ENCODE peak calls at places on chromosomes 13 and 19, in eight cellular contexts. O is mucosa of descending colon, V is K562, Q is right lobe of liver, D is activated B cell treated with CpG ODN at 0.5 μM for 24 hours, M is bronchial epithelial cell, Y is psoas muscle, L is RWPE1. C is an unnamed sample.

GRCh38 chr19:35940078-35940775 is 4.1 kb downstream of the LRFN3 start:
- DNase-seq in L (no peak), D (no peak), Y (no peak), Q (no peak), V (no peak), M (no peak), O (no peak), C (no peak)

GRCh38 chr13:112970552-112971287 is 1.7 kb downstream of the MCF2L start:
- DNase-seq in L (no peak), D (no peak), Y (peak; percentile 15), V (no peak), O (peak; percentile 35), M (no peak), Q (no peak), C (no peak)

GRCh38 chr13:30832845-30833332 is 73.2 kb upstream of the MEDAG start:
- DNase-seq in L (peak; percentile 77), D (no peak), M (peak; percentile 83), Q (peak; percentile 48), Y (peak; percentile 64), V (no peak), O (peak; percentile 92), C (peak; percentile 88)

GRCh38 chr19:41521860-41522555 is 54.0 kb upstream of the CEACAM21 start:
- DNase-seq in Y (peak; percentile 61), Q (peak; percentile 33), M (no peak), L (no peak), O (no peak), V (no peak), D (peak; percentile 59), C (no peak)

GRCh38 chr19:13824703-13825102 is 29.5 kb downstream of the ZSWIM4 start:
- DNase-seq in M (no peak), Q (no peak), O (no peak), V (no peak), D (no peak), L (no peak), Y (no peak), C (no peak)

GRCh38 chr13:29548722-29549446 is 46.6 kb downstream of the SLC7A1 start:
- DNase-seq in Y (no peak), V (no peak), D (no peak), O (no peak), Q (no peak), M (no peak), L (no peak), C (no peak)

GRCh38 chr13:18978447-18978846 is 203.2 kb downstream of the TUBA3C start:
- DNase-seq in L (no peak), O (no peak), Y (no peak), D (no peak), M (no peak), Q (no peak), V (no peak), C (no peak)

GRCh38 chr13:32228330-32229041 is 86.7 kb downstream of the ZAR1L start:
- DNase-seq in O (no peak), L (peak; percentile 4), Q (no peak), M (peak; percentile 37), V (no peak), Y (no peak), D (no peak), C (no peak)

GRCh38 chr13:107866007-107866665 is 349.2 kb downstream of the LIG4 start:
- DNase-seq in L (no peak), O (peak; percentile 37), Q (no peak), Y (no peak), V (peak; percentile 59), D (no peak), M (no peak), C (peak; percentile 76)

GRCh38 chr13:27868639-27869435 is 51.0 kb upstream of the PDX1 start:
- DNase-seq in D (no peak), V (no peak), M (peak; percentile 9), Q (no peak), O (no peak), Y (no peak), L (peak; percentile 20), C (no peak)

GRCh38 chr13:71359641-71360040 is 507.4 kb downstream of the DACH1 start:
- DNase-seq in V (no peak), L (no peak), M (peak; percentile 69), Y (no peak), Q (no peak), D (no peak), O (no peak), C (no peak)

GRCh38 chr19:10749435-10750384 is 31.8 kb downstream of the DNM2 start:
- DNase-seq in Y (no peak), Q (no peak), V (no peak), O (peak; percentile 89), D (no peak), M (no peak), L (no peak), C (peak; percentile 75)

GRCh38 chr19:37941820-37942515 is 35.0 kb downstream of the SIPA1L3 start:
- DNase-seq in D (no peak), L (no peak), O (no peak), Q (no peak), M (no peak), V (no peak), Y (no peak), C (no peak)

GRCh38 chr19:36213793-36214387 is 575 bp downstream of the ZNF565 start:
- DNase-seq in L (no peak), Y (no peak), M (no peak), Q (no peak), O (no peak), D (no peak), V (peak; percentile 27), C (no peak)

GRCh38 chr19:33395561-33396550 is 22.3 kb downstream of the CEBPG start:
- DNase-seq in L (no peak), D (no peak), O (peak; percentile 66), M (no peak), V (no peak), Q (peak; percentile 27), Y (peak; percentile 80), C (no peak)

GRCh38 chr19:55504981-55505380 is 16.7 kb downstream of the SSC5D start:
- DNase-seq in L (no peak), V (no peak), M (no peak), Q (no peak), O (no peak), Y (no peak), D (no peak), C (no peak)

DNA sequence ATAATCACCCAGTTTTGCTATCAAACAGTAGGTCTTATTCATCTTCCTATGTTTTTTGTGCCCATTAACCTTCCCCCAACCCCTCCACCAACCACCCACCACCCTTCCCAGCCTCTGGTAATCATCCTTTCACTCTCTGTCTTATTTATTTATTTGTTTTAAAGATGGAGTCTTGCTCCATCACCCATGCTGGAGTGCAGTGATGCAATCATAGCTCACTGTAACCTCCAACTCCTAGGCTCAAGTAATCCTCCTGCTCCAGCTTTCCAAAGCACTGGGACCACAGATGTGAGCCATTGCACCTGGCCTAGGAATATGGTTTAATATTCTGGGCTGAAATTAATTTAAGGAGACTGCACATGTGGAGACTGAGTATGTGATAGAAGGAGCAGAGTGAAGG is 527.0 kb downstream of the GPC6 start:
- DNase-seq in V (no peak), Q (no peak), M (no peak), Y (no peak), L (no peak), O (no peak), D (no peak), C (no peak)
- TF ChIP-seq CTCF in V (no peak), Q (no peak), M (no peak), Y (no peak), L (no peak), O (no peak), D (no peak), C (no peak)

GRCh38 chr19:18781885-18782527 is 9.1 kb downstream of the COMP start:
- DNase-seq in Q (no peak), L (no peak), V (no peak), O (no peak), M (no peak), D (no peak), Y (no peak), C (no peak)

GRCh38 chr19:18781047-18781600 is 10.0 kb downstream of the COMP start:
- DNase-seq in O (no peak), M (no peak), V (no peak), D (no peak), Q (no peak), Y (no peak), L (no peak), C (no peak)

GRCh38 chr19:18778826-18779354 is 12.2 kb downstream of the COMP start:
- DNase-seq in O (no peak), D (no peak), Q (no peak), V (no peak), M (no peak), L (no peak), Y (no peak), C (no peak)

GRCh38 chr19:18780081-18780480 is 11.0 kb downstream of the COMP start:
- DNase-seq in V (no peak), Y (no peak), M (no peak), L (no peak), O (no peak), D (no peak), Q (no peak), C (no peak)

DNA sequence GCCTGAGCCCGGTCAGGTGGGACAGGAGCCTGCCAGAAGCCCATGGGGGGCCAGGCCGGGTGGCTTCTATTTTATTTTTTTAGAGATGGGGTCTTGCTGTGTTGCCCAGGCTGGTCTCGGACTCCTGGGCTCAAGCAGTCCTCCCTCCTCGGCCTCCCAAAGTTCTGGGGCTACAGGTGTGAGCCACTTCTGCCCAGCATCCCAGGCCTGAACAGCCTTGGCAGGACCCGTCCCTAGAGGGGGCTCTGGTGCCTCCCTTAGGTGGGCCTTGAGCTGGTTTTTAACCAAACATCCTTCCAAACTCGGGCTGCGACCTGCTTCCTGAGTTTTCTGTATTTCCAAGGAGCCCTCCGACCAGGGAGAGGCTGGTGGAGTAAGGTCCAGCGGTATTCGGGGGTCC is 10.5 kb downstream of the COMP start:
- DNase-seq in V (no peak), D (no peak), L (no peak), Q (no peak), M (no peak), Y (no peak), O (no peak), C (no peak)
- TF ChIP-seq CTCF in V (peak; percentile 26), D (no peak), L (no peak), Q (no peak), M (no peak), Y (no peak), O (no peak), C (no peak)

GRCh38 chr19:32318884-32319520 is 26.4 kb upstream of the ZNF507 start:
- DNase-seq in V (peak; percentile 42), D (no peak), Y (no peak), L (peak; percentile 21), M (no peak), Q (no peak), O (no peak), C (no peak)
- TF ChIP-seq CTCF in V (peak; percentile 43), D (no peak), Y (no peak), L (no peak), M (peak; percentile 29), Q (peak; percentile 45), O (no peak), C (peak; percentile 11)

GRCh38 chr19:58326914-58327726 is at the start of gene ZSCAN22:
- DNase-seq in O (peak; percentile 98), Q (peak; percentile 98), M (peak; percentile 89), L (peak; percentile 95), D (peak; percentile 82), Y (peak; percentile 99), V (peak; percentile 90), C (peak; percentile 95)
- TF ChIP-seq CTCF in O (no peak), Q (no peak), M (no peak), L (no peak), D (no peak), Y (no peak), V (no peak), C (no peak)